ENCODE peak calls at places on chromosome 9, in seven cellular contexts. D is RWPE2; E is activated T-cell treated with anti-CD3 and anti-CD28 coated beads, Interleukin-2, amount 50 U/mL, for 4 hours; T is cardiac fibroblast; O is SW 1271; R is A549; L is tibial artery. N is an unnamed sample.
A peak's percentile ranks its signal among the peaks of the same experiment; 100 is the strongest.

GRCh38 chr9:74953235-74953741 is 576 bp upstream of the C9orf40 start:
- DNase-seq in E (no peak), R (no peak), T (no peak), L (no peak), O (no peak), D (no peak), N (peak; percentile 9)

GRCh38 chr9:122091682-122092592 is 1.2 kb downstream of the TTLL11 start:
- DNase-seq in R (no peak), D (no peak), T (no peak), O (no peak), E (no peak), L (no peak), N (no peak)

GRCh38 chr9:83106272-83106671 is 43.3 kb upstream of the RASEF start:
- DNase-seq in L (no peak), T (no peak), O (no peak), D (no peak), R (peak; percentile 4), E (no peak), N (no peak)

GRCh38 chr9:82117025-82117424 is 128.5 kb downstream of the SPATA31D1 start:
- DNase-seq in R (no peak), T (no peak), O (no peak), D (no peak), L (no peak), E (no peak), N (peak; percentile 18)

GRCh38 chr9:21873540-21874221 is 71.2 kb downstream of the MTAP start:
- DNase-seq in R (no peak), D (no peak), E (no peak), L (no peak), T (peak; percentile 53), O (no peak), N (peak; percentile 72)

GRCh38 chr9:85600675-85601263 is 141.0 kb downstream of the AGTPBP1 start:
- DNase-seq in L (no peak), O (no peak), D (no peak), T (no peak), R (no peak), E (no peak), N (no peak)

GRCh38 chr9:7536310-7536939 is 263.2 kb downstream of the DMAC1 start:
- DNase-seq in O (peak; percentile 1), R (peak; percentile 54), L (peak; percentile 40), D (no peak), T (peak; percentile 76), E (no peak), N (peak; percentile 74)

GRCh38 chr9:112689341-112689740 is 28.6 kb downstream of the INIP start:
- DNase-seq in D (no peak), L (no peak), E (no peak), R (no peak), T (no peak), O (no peak), N (no peak)

GRCh38 chr9:38423939-38424843 is at the start of gene IGFBPL1:
- DNase-seq in D (no peak), E (no peak), L (no peak), R (peak; percentile 47), T (no peak), O (peak; percentile 2), N (peak; percentile 16)

N was measured in choroid plexus epithelial cell.